ENCODE peak calls at places on chromosomes 11 and 22, in four cellular contexts. C is WTC11, E is K562, R is HepG2. X is an unnamed sample.
A peak's percentile ranks its signal among the peaks of the same experiment; 100 is the strongest.

GRCh38 chr11:8913961-8914660 is 3.1 kb downstream of the AKIP1 start:
- DNase-seq in R (peak; percentile 37), C (peak; percentile 65), E (peak; percentile 53), X (peak; percentile 67)

GRCh38 chr11:134466035-134466908 is 54.2 kb upstream of the B3GAT1 start:
- DNase-seq in E (no peak), C (peak; percentile 47), R (no peak), X (no peak)

GRCh38 chr22:41530612-41531421 is 13.5 kb downstream of the POLR3H start:
- DNase-seq in C (no peak), E (no peak), R (no peak), X (no peak)

GRCh38 chr11:72308226-72309073 is 64.5 kb upstream of the PHOX2A start:
- DNase-seq in E (peak; percentile 49), R (no peak), C (no peak), X (peak; percentile 81)

GRCh38 chr11:91972665-91973266 is 251.9 kb upstream of the FAT3 start:
- DNase-seq in E (no peak), C (no peak), R (no peak), X (no peak)

GRCh38 chr11:117940736-117941135 is 11.5 kb upstream of the TMPRSS13 start:
- DNase-seq in C (no peak), R (no peak), E (no peak), X (no peak)

GRCh38 chr11:71200761-71201160 is 51.6 kb downstream of the SHANK2 start:
- DNase-seq in E (no peak), R (no peak), C (no peak), X (no peak)

GRCh38 chr22:41092847-41093371 is 517 bp downstream of the EP300 start:
- DNase-seq in C (no peak), E (peak; percentile 9), R (peak; percentile 15), X (peak; percentile 21)

GRCh38 chr22:49789289-49790141 is 38.2 kb downstream of the BRD1 start:
- DNase-seq in R (peak; percentile 10), E (no peak), C (no peak), X (peak; percentile 61)

GRCh38 chr22:21816787-21817496 is 50.5 kb downstream of the MAPK1 start:
- DNase-seq in E (peak; percentile 87), C (no peak), R (no peak), X (peak; percentile 20)

GRCh38 chr11:69122642-69123431 is 32.9 kb upstream of the SMIM38 start:
- DNase-seq in C (peak; percentile 86), R (peak; percentile 91), E (peak; percentile 48), X (peak; percentile 58)

GRCh38 chr11:111602865-111603632 is 800 bp downstream of the SIK2 start:
- DNase-seq in E (peak; percentile 44), C (peak; percentile 50), R (no peak), X (peak; percentile 74)

GRCh38 chr11:73976451-73977151 is 6.0 kb downstream of the UCP2 start:
- DNase-seq in E (no peak), C (no peak), R (no peak), X (no peak)

GRCh38 chr22:44205713-44206645 is 25.3 kb downstream of the PARVG start:
- DNase-seq in C (peak; percentile 6), E (no peak), R (no peak), X (peak; percentile 11)
- TF ChIP-seq FOXJ3 in C (no peak), E (no peak), R (no peak), X (no peak)

DNA sequence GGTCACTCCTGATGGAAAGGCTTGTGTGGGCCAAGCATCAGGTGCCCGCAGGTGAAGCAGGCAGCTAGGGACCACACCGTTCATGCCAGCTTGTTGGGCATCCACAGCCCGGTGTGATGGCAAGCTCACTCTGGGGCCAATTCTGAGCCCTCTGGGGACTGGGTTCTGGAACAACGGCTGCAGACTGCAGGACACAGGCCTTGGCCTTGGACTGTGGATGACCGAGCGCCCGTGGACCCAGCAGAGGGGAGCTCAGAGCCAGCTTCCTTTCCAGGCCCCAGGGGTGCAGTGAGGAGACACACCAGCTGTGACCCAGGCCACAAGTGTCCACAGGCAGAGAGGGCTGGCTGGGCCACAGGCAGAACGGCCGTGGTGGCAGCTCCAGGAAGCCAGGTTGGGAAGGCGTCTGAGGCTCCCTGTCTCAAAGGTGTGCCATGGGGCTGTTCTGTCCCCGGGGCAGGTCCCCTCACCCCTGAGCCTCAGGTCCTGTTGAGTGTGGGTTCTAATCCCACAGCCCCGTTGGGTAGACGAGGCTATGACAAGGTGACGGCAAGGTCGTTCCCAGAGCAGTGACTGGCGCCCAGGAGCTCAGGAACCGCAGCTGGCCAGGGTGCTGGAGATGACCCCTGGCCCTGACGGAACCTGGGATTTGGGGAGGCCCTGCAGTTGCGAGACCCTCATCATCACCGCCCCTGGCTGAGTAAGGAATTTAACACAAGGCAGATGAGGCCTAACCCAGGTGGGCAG is 1079.4 kb downstream of the BRD1 start:
- DNase-seq in C (peak; percentile 6), E (no peak), R (no peak), X (no peak)
- TF ChIP-seq FOXJ3 in C (no peak), E (no peak), R (no peak), X (no peak)

GRCh38 chr11:119472186-119472855 is 49.3 kb upstream of the THY1 start:
- DNase-seq in C (no peak), E (no peak), R (peak; percentile 84), X (no peak)

GRCh38 chr11:119472856-119473222 is 49.9 kb upstream of the THY1 start:
- DNase-seq in C (no peak), R (no peak), E (no peak), X (no peak)

GRCh38 chr11:119474682-119475596 is 52.0 kb upstream of the THY1 start:
- DNase-seq in R (peak; percentile 56), E (peak; percentile 71), C (peak; percentile 87), X (peak; percentile 86)

GRCh38 chr11:119473226-119473625 is 50.3 kb upstream of the THY1 start:
- DNase-seq in E (no peak), R (peak; percentile 30), C (no peak), X (no peak)

GRCh38 chr11:119473901-119474681 is 51.1 kb upstream of the THY1 start:
- DNase-seq in R (no peak), E (no peak), C (no peak), X (no peak)
- TF ChIP-seq FOXJ3 in R (no peak), E (no peak), C (no peak), X (no peak)

DNA sequence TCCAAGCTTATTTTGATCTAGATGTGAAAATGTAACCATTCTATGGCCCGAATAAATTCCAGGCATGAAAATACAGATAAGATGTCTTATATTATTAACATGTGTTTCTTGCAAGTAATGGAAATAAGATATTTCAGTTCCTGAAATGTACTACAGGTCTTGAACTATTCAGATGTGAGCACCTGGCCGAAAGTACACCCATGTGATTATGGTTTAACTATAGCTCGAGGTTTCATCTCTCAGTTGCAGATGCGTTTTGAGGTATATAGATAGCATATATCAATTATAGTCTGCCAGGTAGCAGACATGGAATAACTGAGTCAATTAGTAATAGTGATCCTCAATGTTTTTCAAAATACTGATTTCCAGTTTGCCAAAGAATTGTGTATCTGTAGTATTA is 68.3 kb downstream of the DDIAS start:
- DNase-seq in R (no peak), C (no peak), E (no peak), X (no peak)
- TF ChIP-seq FOXJ3 in R (no peak), C (no peak), E (no peak), X (no peak)

GRCh38 chr11:7642747-7643146 is 30.6 kb downstream of the CYB5R2 start:
- DNase-seq in R (no peak), C (no peak), E (no peak), X (no peak)
- TF ChIP-seq FOXJ3 in R (no peak), C (no peak), E (no peak), X (no peak)

GRCh38 chr11:65700377-65700776 is 11.7 kb upstream of the KAT5 start:
- DNase-seq in E (no peak), C (no peak), R (no peak), X (no peak)
- TF ChIP-seq FOXJ3 in E (no peak), C (no peak), R (no peak), X (no peak)

DNA sequence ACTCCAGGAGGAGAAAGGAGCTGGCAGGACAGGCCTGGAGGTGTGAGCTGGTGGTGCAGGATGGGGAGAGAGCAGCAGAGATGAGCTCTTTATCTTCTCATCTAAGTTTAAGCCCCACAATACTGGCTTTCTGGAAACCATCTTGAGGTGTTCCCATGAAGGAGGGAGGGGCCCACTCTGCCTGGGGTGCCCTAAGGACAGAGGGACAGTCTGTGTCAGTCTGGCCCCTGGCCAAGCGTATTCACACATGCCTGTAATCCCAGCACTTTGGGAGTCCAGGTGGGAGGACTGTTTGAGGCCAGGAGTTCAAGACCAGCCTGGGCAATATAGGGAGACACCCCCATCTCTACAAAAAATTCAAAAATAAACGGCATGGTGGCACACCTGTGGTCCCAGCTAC is 8.9 kb downstream of the SERHL2 start:
- DNase-seq in R (no peak), E (no peak), C (no peak), X (no peak)
- TF ChIP-seq FOXJ3 in R (no peak), E (no peak), C (no peak), X (no peak)

GRCh38 chr11:23473782-23474181 is 613.5 kb upstream of the CCDC179 start:
- DNase-seq in E (no peak), R (no peak), C (no peak), X (no peak)
- TF ChIP-seq FOXJ3 in E (no peak), R (no peak), C (no peak), X (no peak)

X was measured in SK-N-SH.